ENCODE peak calls at places on chromosomes 16 and 17, in nine cellular contexts. G, Y, X, E, V, M, B, R and P are unnamed samples.

GRCh38 chr16:64250866-64251265 is 871.0 kb downstream of the CDH11 start:
- DNase-seq in X (no peak), V (no peak), G (no peak), R (no peak), B (no peak), E (no peak), M (no peak), Y (peak; percentile 2), P (no peak)

GRCh38 chr16:57358527-57359095 is at the start of gene CCL22:
- DNase-seq in E (no peak), X (no peak), R (no peak), V (peak; percentile 67), M (no peak), G (no peak), Y (no peak), B (no peak), P (no peak)

GRCh38 chr16:30335598-30336474 is 19.3 kb downstream of the CD2BP2 start:
- DNase-seq in M (no peak), E (peak; percentile 61), B (no peak), Y (no peak), V (no peak), G (no peak), R (no peak), X (no peak), P (peak; percentile 42)

GRCh38 chr17:62860962-62861873 is 53.1 kb upstream of the MARCHF10 start:
- DNase-seq in X (no peak), M (no peak), G (no peak), V (no peak), R (no peak), E (no peak), B (no peak), Y (no peak), P (no peak)

GRCh38 chr16:19329932-19330331 is 44.4 kb downstream of the CLEC19A start:
- DNase-seq in B (no peak), M (no peak), R (no peak), X (no peak), Y (no peak), G (no peak), E (peak; percentile 64), V (no peak), P (no peak)

GRCh38 chr17:38875477-38876080 is 5.7 kb downstream of the LASP1 start:
- DNase-seq in V (no peak), Y (no peak), B (no peak), M (no peak), R (no peak), E (peak; percentile 63), G (no peak), X (no peak), P (no peak)

GRCh38 chr17:28173071-28173561 is 130.6 kb downstream of the NLK start:
- DNase-seq in E (no peak), R (no peak), Y (no peak), V (no peak), M (no peak), B (no peak), G (peak; percentile 73), X (no peak), P (no peak)

GRCh38 chr16:67181346-67181745 is 2.4 kb downstream of the MATCAP1 start:
- DNase-seq in V (no peak), Y (no peak), G (no peak), E (peak; percentile 77), M (no peak), X (no peak), B (no peak), R (no peak), P (no peak)

GRCh38 chr17:17514361-17514992 is 18.3 kb upstream of the RASD1 start:
- DNase-seq in Y (no peak), V (no peak), E (no peak), G (no peak), M (no peak), X (no peak), B (no peak), R (no peak), P (no peak)

GRCh38 chr16:10950393-10950792 is 6.0 kb downstream of the CLEC16A start:
- DNase-seq in G (no peak), E (peak; percentile 47), X (no peak), B (no peak), R (no peak), M (no peak), Y (no peak), V (no peak), P (no peak)

GRCh38 chr17:77410470-77410869 is 269.7 kb downstream of the SEC14L1 start:
- DNase-seq in Y (no peak), V (no peak), X (no peak), G (no peak), R (no peak), M (no peak), E (peak; percentile 49), B (no peak), P (no peak)

GRCh38 chr17:71516149-71516548 is 604.7 kb upstream of the SOX9 start:
- DNase-seq in V (no peak), G (no peak), M (peak; percentile 9), E (no peak), Y (no peak), X (no peak), B (no peak), R (no peak), P (no peak)

GRCh38 chr17:5618511-5618910 is 34.2 kb upstream of the NLRP1 start:
- DNase-seq in Y (no peak), M (no peak), E (peak; percentile 22), B (no peak), G (no peak), V (no peak), R (no peak), X (no peak), P (no peak)

GRCh38 chr16:88376835-88377726 is 5.7 kb upstream of the ZNF469 start:
- DNase-seq in B (no peak), G (no peak), M (no peak), Y (no peak), V (no peak), E (no peak), X (peak; percentile 36), R (no peak), P (no peak)

GRCh38 chr16:79090966-79091365 is 509.6 kb downstream of the MAF start:
- DNase-seq in E (no peak), Y (no peak), G (peak; percentile 49), M (no peak), X (no peak), V (no peak), R (no peak), B (no peak), P (peak; percentile 44)

GRCh38 chr17:43015579-43015978 is 6.6 kb downstream of the VAT1 start:
- DNase-seq in V (no peak), M (no peak), B (no peak), X (no peak), G (no peak), E (no peak), Y (no peak), R (no peak), P (no peak)

GRCh38 chr16:27431773-27432599 is 30.0 kb downstream of the IL21R start:
- DNase-seq in Y (no peak), R (no peak), G (no peak), E (peak; percentile 74), M (no peak), X (no peak), V (peak; percentile 57), B (no peak), P (no peak)

GRCh38 chr16:72810480-72810879 is 237.4 kb downstream of the ZFHX3 start:
- DNase-seq in G (no peak), V (no peak), E (no peak), B (no peak), X (no peak), M (no peak), Y (no peak), R (no peak), P (no peak)

GRCh38 chr17:19306160-19307111 is 56.1 kb downstream of the B9D1 start:
- DNase-seq in E (no peak), R (no peak), G (peak; percentile 98), V (no peak), M (no peak), X (no peak), Y (no peak), B (no peak), P (peak; percentile 79)

GRCh38 chr17:36690190-36690589 is 88.8 kb downstream of the MRM1 start:
- DNase-seq in E (no peak), G (no peak), X (no peak), V (no peak), B (no peak), R (no peak), Y (no peak), M (no peak), P (no peak)

GRCh38 chr16:50614956-50615727 is 66.0 kb downstream of the SNX20 start:
- DNase-seq in G (no peak), E (no peak), B (no peak), M (no peak), Y (no peak), R (no peak), X (no peak), V (no peak), P (no peak)